ENCODE peak calls at places on chromosomes 4 and X, in nine cellular contexts. C is mammary epithelial cell; J is activated naive CD8-positive, alpha-beta T cell treated with anti-CD3 and anti-CD28 coated beads for 36 hours; X is stimulated activated naive B cell treated with anti-CD40 and anti-IgM and Interleukin-4, amounts not matched to agents 10 μg/mL and 1 μg/mL and 100 μg/mL, for 72 hours; I is HL-60; T is A549; U is central memory CD4-positive, alpha-beta T cell; G is amygdala; V is activated CD8-positive, alpha-beta memory T cell treated with anti-CD3 and anti-CD28 coated beads for 24 hours. O is an unnamed sample.

GRCh38 chrX:264634-265455 is 16.3 kb upstream of the PLCXD1 start:
- DNase-seq in J (no peak), I (no peak), G (no peak), X (no peak), T (peak), C (no peak), U (no peak), V (no peak), O (no peak)

GRCh38 chrX:13357925-13358324 is 38.1 kb upstream of the ATXN3L start:
- DNase-seq in V (no peak), J (no peak), I (no peak), C (peak), U (no peak), G (no peak), T (no peak), X (no peak), O (no peak)

GRCh38 chr4:78954048-78954666 is 14.9 kb upstream of the PAQR3 start:
- DNase-seq in J (no peak), C (no peak), T (peak), V (no peak), X (no peak), I (no peak), G (no peak), U (no peak), O (no peak)

GRCh38 chr4:118417325-118417724 is 64.5 kb upstream of the PRSS12 start:
- DNase-seq in T (no peak), X (no peak), J (no peak), G (no peak), I (no peak), C (peak), V (no peak), U (no peak), O (no peak)

GRCh38 chr4:112895785-112896184 is 153.7 kb upstream of the ANK2 start:
- DNase-seq in U (no peak), X (no peak), T (no peak), G (no peak), V (no peak), C (peak), I (no peak), J (no peak), O (no peak)

GRCh38 chrX:42725196-42725595 is 52.8 kb downstream of the PPP1R2C start:
- DNase-seq in J (no peak), G (no peak), I (no peak), V (no peak), X (no peak), C (no peak), U (no peak), T (no peak), O (no peak)

GRCh38 chrX:55072286-55072685 is 2.5 kb upstream of the PAGE2B start:
- DNase-seq in T (no peak), X (no peak), J (no peak), G (no peak), I (no peak), V (no peak), U (no peak), C (no peak), O (no peak)

GRCh38 chrX:3609800-3610199 is 103.6 kb downstream of the PRKX start:
- DNase-seq in G (no peak), X (no peak), U (no peak), I (no peak), J (no peak), T (peak), C (peak), V (no peak), O (no peak)

GRCh38 chr4:154958621-154959358 is 177.7 kb downstream of the RBM46 start:
- DNase-seq in X (no peak), J (no peak), V (no peak), U (no peak), T (no peak), G (no peak), C (peak), I (no peak), O (no peak)

GRCh38 chr4:115222061-115222460 is 108.6 kb upstream of the NDST4 start:
- DNase-seq in U (no peak), G (no peak), I (no peak), T (no peak), X (no peak), V (no peak), J (no peak), C (no peak), O (no peak)

GRCh38 chr4:145821771-145822170 is 116.9 kb downstream of the ZNF827 start:
- DNase-seq in V (no peak), C (no peak), T (no peak), U (no peak), J (no peak), I (no peak), G (no peak), X (no peak), O (no peak)

O was measured in stimulated activated CD4-positive, alpha-beta T cell treated with anti-CD3 and anti-CD28 coated beads, Interleukin-4, amount 100 ng/mL, for 24 hours.